ENCODE peak calls at places on chromosomes 4 and X, in seven cellular contexts. V is neuronal stem cell, T is H1, L is H9, J is trophoblast cell, Y is mesenchymal stem cell, W is mesendoderm. D is an unnamed sample.
A peak's percentile ranks its signal among the peaks of the same experiment; 100 is the strongest.

GRCh38 chrX:53282313-53282712 is 929 bp upstream of the IQSEC2 start:
- DNase-seq in V (no peak), T (no peak), L (no peak), J (no peak), Y (no peak), W (no peak), D (no peak)

GRCh38 chr4:39539026-39539690 is 11.9 kb upstream of the UGDH start:
- DNase-seq in V (no peak), T (no peak), L (no peak), J (peak; percentile 56), Y (no peak), W (no peak), D (peak; percentile 50)

GRCh38 chrX:133812382-133812781 is 173.0 kb downstream of the GPC3 start:
- DNase-seq in V (no peak), T (no peak), L (no peak), J (no peak), Y (no peak), W (no peak), D (no peak)

GRCh38 chrX:50865311-50865710 is 45.2 kb upstream of the BMP15 start:
- DNase-seq in V (no peak), T (no peak), L (no peak), J (no peak), Y (no peak), W (no peak), D (no peak)

GRCh38 chrX:69177511-69178162 is 12.4 kb upstream of the PJA1 start:
- DNase-seq in V (no peak), T (no peak), L (no peak), J (no peak), Y (no peak), W (no peak), D (no peak)

GRCh38 chr4:104352211-104352610 is 142.5 kb downstream of the CXXC4 start:
- DNase-seq in V (no peak), T (no peak), L (peak; percentile 54), J (no peak), Y (no peak), W (peak; percentile 66), D (no peak)

GRCh38 chrX:3176439-3176820 is 135.2 kb downstream of the ARSF start:
- DNase-seq in V (no peak), T (no peak), L (no peak), J (peak; percentile 62), Y (peak; percentile 71), W (peak; percentile 14), D (peak; percentile 49)

GRCh38 chr4:81648576-81649272 is 177.0 kb upstream of the RASGEF1B start:
- DNase-seq in V (no peak), T (no peak), L (no peak), J (no peak), Y (no peak), W (no peak), D (no peak)

GRCh38 chrX:97389761-97390192 is 506.1 kb downstream of the RPA4 start:
- DNase-seq in V (no peak), T (no peak), L (no peak), J (peak; percentile 48), Y (peak; percentile 88), W (peak; percentile 69), D (peak; percentile 84)

GRCh38 chr4:98516042-98516440 is 142.4 kb downstream of the TSPAN5 start:
- DNase-seq in V (no peak), T (no peak), L (no peak), J (peak; percentile 58), Y (peak; percentile 96), W (peak; percentile 16), D (peak; percentile 90)

GRCh38 chr4:16334641-16335040 is 108.4 kb upstream of the TAPT1 start:
- DNase-seq in V (no peak), T (no peak), L (no peak), J (no peak), Y (no peak), W (no peak), D (no peak)

GRCh38 chr4:71266090-71266794 is 72.6 kb upstream of the SLC4A4 start:
- DNase-seq in V (no peak), T (no peak), L (no peak), J (no peak), Y (peak; percentile 93), W (no peak), D (peak; percentile 91)

GRCh38 chrX:150127216-150127615 is 188.9 kb upstream of the EOLA2 start:
- DNase-seq in V (no peak), T (no peak), L (no peak), J (peak; percentile 3), Y (no peak), W (peak; percentile 25), D (no peak)

GRCh38 chr4:5750052-5750950 is 39.3 kb downstream of the EVC start:
- DNase-seq in V (no peak), T (no peak), L (no peak), J (peak; percentile 45), Y (peak; percentile 54), W (no peak), D (peak; percentile 84)

GRCh38 chrX:9948406-9948805 is 18.8 kb upstream of the CLDN34 start:
- DNase-seq in V (no peak), T (no peak), L (no peak), J (no peak), Y (no peak), W (no peak), D (peak; percentile 26)

GRCh38 chr4:94728056-94728766 is 29.5 kb upstream of the BMPR1B start:
- DNase-seq in V (no peak), T (no peak), L (no peak), J (peak; percentile 85), Y (no peak), W (no peak), D (no peak)

GRCh38 chrX:69320116-69320515 is 154.9 kb upstream of the PJA1 start:
- DNase-seq in V (no peak), T (no peak), L (no peak), J (no peak), Y (no peak), W (no peak), D (no peak)

DNA sequence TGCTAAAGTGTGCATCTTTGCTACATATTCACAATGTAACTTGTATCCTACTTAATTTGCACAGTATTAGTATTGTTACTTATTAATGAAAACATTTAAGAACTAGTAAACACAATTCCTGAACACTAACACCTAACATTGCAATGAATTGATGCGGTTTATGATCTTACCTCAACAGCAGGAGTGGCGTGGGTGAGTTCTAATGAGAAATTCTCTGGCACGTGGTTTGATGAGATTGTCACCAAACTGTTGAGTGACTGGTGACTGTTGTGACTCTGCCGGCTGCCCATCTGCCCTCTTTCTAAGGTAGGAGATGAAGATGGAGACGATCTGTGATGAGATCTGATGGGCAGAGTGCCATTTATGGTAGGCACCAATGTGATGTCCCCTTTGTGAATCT is 2.9 kb downstream of the PCDH18 start:
- DNase-seq in V (no peak), T (no peak), L (no peak), J (no peak), Y (no peak), W (no peak), D (no peak)
- H3K4me2 ChIP-seq in V (peak overlapping the region; percentile 55), T (peak overlapping the region; percentile 91), L (peak overlapping the region; percentile 95), J (peak overlapping the region; percentile 67), Y (no peak overlapping the region), W (no peak overlapping the region), D (peak overlapping the region; percentile 95)

GRCh38 chr4:54058171-54058570 is 6.2 kb downstream of the CHIC2 start:
- DNase-seq in V (no peak), T (no peak), L (no peak), J (no peak), Y (no peak), W (no peak), D (no peak)
- H4K8ac ChIP-seq in V (no peak overlapping the region), T (no peak overlapping the region), L (no peak overlapping the region), J (no peak overlapping the region), Y (no peak overlapping the region), W (no peak overlapping the region), D (no peak overlapping the region)

GRCh38 chr4:78091534-78091933 is 34.4 kb downstream of the FRAS1 start:
- DNase-seq in V (no peak), T (no peak), L (no peak), J (no peak), Y (no peak), W (no peak), D (no peak)
- H3K4me2 ChIP-seq in V (no peak overlapping the region), T (peak overlapping the region; percentile 65), L (no peak overlapping the region), J (no peak overlapping the region), Y (no peak overlapping the region), W (no peak overlapping the region), D (no peak overlapping the region)

DNA sequence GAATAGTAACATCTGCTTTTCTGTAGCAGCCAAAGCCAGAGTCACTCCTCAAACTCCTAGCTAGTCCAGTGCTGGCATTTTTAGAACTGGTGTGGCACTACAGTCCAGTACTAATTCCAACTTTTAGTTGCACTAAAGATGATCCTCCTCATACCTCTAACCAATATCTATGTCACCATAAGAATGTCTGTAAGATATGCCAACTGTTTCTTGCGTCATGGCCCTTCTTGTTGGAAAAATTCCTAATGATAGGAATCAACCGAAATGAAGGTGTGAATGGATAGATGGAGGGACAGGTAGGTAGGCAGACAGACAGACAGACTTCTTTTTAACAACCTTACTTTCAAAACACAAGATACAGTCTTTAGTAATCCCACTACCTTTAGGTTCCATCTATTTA is 74.6 kb upstream of the PRSS48 start:
- DNase-seq in V (no peak), T (no peak), L (no peak), J (peak; percentile 87), Y (no peak), W (no peak), D (no peak)
- H4K8ac ChIP-seq in V (no peak overlapping the region), T (no peak overlapping the region), L (no peak overlapping the region), J (no peak overlapping the region), Y (no peak overlapping the region), W (peak overlapping the region; percentile 76), D (no peak overlapping the region)

DNA sequence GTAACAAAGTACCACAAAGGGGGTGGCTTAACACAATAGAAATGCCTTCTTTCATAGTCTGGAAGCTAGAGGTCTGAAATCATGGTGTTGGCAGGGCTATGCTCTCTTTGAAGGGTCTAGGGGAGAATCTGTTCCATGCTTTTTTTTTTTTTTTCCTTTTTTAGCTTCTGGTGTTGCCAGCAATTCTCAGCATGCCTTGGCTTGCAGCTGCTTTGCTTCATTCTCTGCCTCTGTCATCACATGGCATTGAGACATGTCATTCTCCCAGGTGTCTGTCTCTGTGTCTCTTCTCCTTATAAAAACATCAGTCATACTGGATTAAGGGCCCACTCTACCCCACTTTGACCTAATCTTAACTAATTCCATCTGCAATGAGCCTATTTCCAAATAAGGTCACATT is 78.6 kb upstream of the BOD1L1 start:
- DNase-seq in V (no peak), T (no peak), L (no peak), J (no peak), Y (no peak), W (peak; percentile 3), D (no peak)
- H3K4me2 ChIP-seq in V (no peak overlapping the region), T (no peak overlapping the region), L (no peak overlapping the region), J (no peak overlapping the region), Y (no peak overlapping the region), W (no peak overlapping the region), D (no peak overlapping the region)

GRCh38 chr4:147913137-147913536 is 181.2 kb downstream of the ARHGAP10 start:
- DNase-seq in V (no peak), T (no peak), L (no peak), J (no peak), Y (no peak), W (no peak), D (no peak)

GRCh38 chr4:147909225-147909624 is 177.3 kb downstream of the ARHGAP10 start:
- DNase-seq in V (no peak), T (no peak), L (no peak), J (no peak), Y (no peak), W (no peak), D (no peak)

DNA sequence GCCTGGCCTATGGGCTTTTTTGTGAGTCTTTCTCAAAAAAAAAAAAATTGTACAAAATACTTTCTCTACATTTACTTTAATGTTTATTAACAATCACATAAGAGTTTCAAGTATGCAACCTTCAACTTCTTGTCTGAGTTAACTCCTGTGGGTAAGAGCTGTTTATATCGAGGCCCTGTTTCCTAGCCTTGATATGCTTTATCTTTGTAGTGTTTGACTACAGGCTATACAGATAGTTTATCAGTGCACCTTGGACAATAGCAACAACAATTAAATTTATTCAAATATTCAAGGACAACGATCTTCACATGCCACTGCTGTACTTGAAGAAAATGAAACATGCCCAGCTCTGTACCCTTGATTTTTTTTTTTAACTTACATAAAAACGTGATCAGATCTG is 178.4 kb downstream of the ARHGAP10 start:
- DNase-seq in V (no peak), T (no peak), L (no peak), J (peak; percentile 79), Y (no peak), W (no peak), D (peak; percentile 29)
- H4K8ac ChIP-seq in V (no peak overlapping the region), T (no peak overlapping the region), L (no peak overlapping the region), J (no peak overlapping the region), Y (no peak overlapping the region), W (no peak overlapping the region), D (no peak overlapping the region)

D was measured in IMR-90.